ENCODE peak calls at places on chromosome 17, in six cellular contexts. M is stimulated activated CD4-positive, alpha-beta T cell treated with anti-CD3 and anti-CD28 coated beads, Interleukin-4, amount 100 ng/mL, for 4 hours; J is activated B cell treated with CpG ODN at 0.5 μM for 24 hours; L is T-helper 2 cell; W is smooth muscle cell of the brain vasculature; G is astrocyte of the cerebellum. B is an unnamed sample.

GRCh38 chr17:17669081-17669850 is 12.0 kb upstream of the RAI1 start:
- DNase-seq in J (no peak), W (no peak), L (no peak), G (no peak), M (no peak), B (no peak)

GRCh38 chr17:19725486-19725885 is 9.1 kb upstream of the SLC47A2 start:
- DNase-seq in J (no peak), L (no peak), W (no peak), M (no peak), G (no peak), B (no peak)

GRCh38 chr17:4666296-4666695 is 24.8 kb upstream of the ALOX15 start:
- DNase-seq in L (no peak), G (no peak), M (no peak), W (no peak), J (no peak), B (no peak)

GRCh38 chr17:8125947-8126305 is 2.0 kb upstream of the HES7 start:
- DNase-seq in M (no peak), W (no peak), J (peak; percentile 34), G (no peak), L (no peak), B (no peak)

GRCh38 chr17:35864853-35865252 is 3.8 kb downstream of the HEATR9 start:
- DNase-seq in G (no peak), M (no peak), J (no peak), L (no peak), W (no peak), B (no peak)

GRCh38 chr17:6753006-6753445 is 2.8 kb upstream of the XAF1 start:
- DNase-seq in M (peak; percentile 72), W (no peak), L (no peak), J (no peak), G (peak; percentile 91), B (peak; percentile 14)

GRCh38 chr17:27381007-27381501 is 75.2 kb upstream of the KSR1 start:
- DNase-seq in G (no peak), J (peak; percentile 70), W (no peak), M (peak; percentile 56), L (peak; percentile 64), B (peak; percentile 35)

GRCh38 chr17:55588858-55589257 is 77.6 kb upstream of the SMIM36 start:
- DNase-seq in J (no peak), L (no peak), W (no peak), M (no peak), G (no peak), B (no peak)

GRCh38 chr17:46212634-46213435 is 19.6 kb upstream of the KANSL1 start:
- DNase-seq in W (no peak), M (peak; percentile 57), J (no peak), L (no peak), G (peak; percentile 76), B (no peak)

GRCh38 chr17:5011928-5012327 is 14.2 kb downstream of the KIF1C start:
- DNase-seq in M (no peak), L (no peak), J (no peak), W (no peak), G (no peak), B (no peak)

GRCh38 chr17:36072431-36073121 is 8.5 kb downstream of the CCL18 start:
- DNase-seq in L (no peak), G (no peak), M (peak; percentile 36), J (no peak), W (peak; percentile 2), B (peak; percentile 19)

GRCh38 chr17:65489413-65490170 is 71.9 kb downstream of the AXIN2 start:
- DNase-seq in L (no peak), W (no peak), M (no peak), J (no peak), G (no peak), B (no peak)

GRCh38 chr17:53420035-53420641 is 402.6 kb upstream of the KIF2B start:
- DNase-seq in G (no peak), W (no peak), J (no peak), L (no peak), M (no peak), B (no peak)

GRCh38 chr17:6668727-6669425 is 17.3 kb downstream of the C17orf100 start:
- DNase-seq in M (no peak), L (no peak), J (no peak), W (no peak), G (no peak), B (no peak)

GRCh38 chr17:56876766-56877179 is 37.1 kb downstream of the TRIM25 start:
- DNase-seq in L (no peak), M (no peak), G (no peak), W (no peak), J (no peak), B (no peak)

GRCh38 chr17:31908386-31908785 is 6.9 kb upstream of the UTP6 start:
- DNase-seq in M (no peak), L (no peak), W (no peak), J (no peak), G (no peak), B (no peak)

GRCh38 chr17:20089795-20090547 is 80.8 kb downstream of the SPECC1 start:
- DNase-seq in M (no peak), W (no peak), L (no peak), J (no peak), G (no peak), B (no peak)

GRCh38 chr17:70081885-70082284 is 6.9 kb downstream of the KCNJ16 start:
- DNase-seq in M (no peak), J (no peak), G (no peak), L (no peak), W (no peak), B (no peak)

GRCh38 chr17:1611715-1612114 is 16.9 kb downstream of the SLC43A2 start:
- DNase-seq in L (no peak), J (no peak), G (no peak), M (no peak), W (no peak), B (no peak)

GRCh38 chr17:59161477-59161876 is 5.9 kb downstream of the PRR11 start:
- DNase-seq in M (no peak), J (no peak), W (no peak), L (no peak), G (no peak), B (no peak)

GRCh38 chr17:36498155-36498554 is 11.7 kb downstream of the ZNHIT3 start:
- DNase-seq in G (no peak), L (no peak), W (no peak), M (no peak), J (no peak), B (no peak)

GRCh38 chr17:50549256-50549941 is 2.4 kb downstream of the SPATA20 start:
- DNase-seq in M (no peak), L (no peak), J (no peak), W (no peak), G (no peak), B (no peak)

GRCh38 chr17:66829386-66829864 is 5.5 kb upstream of the CACNG5 start:
- DNase-seq in L (no peak), W (peak; percentile 47), G (peak; percentile 70), M (no peak), J (no peak), B (peak; percentile 8)

GRCh38 chr17:74049167-74049797 is 154.2 kb upstream of the RPL38 start:
- DNase-seq in L (no peak), M (no peak), W (no peak), J (no peak), G (no peak), B (no peak)

GRCh38 chr17:6710317-6710716 is 2.9 kb downstream of the SLC13A5 start:
- DNase-seq in G (no peak), W (no peak), L (no peak), M (no peak), J (no peak), B (no peak)

GRCh38 chr17:60545465-60546191 is 19.6 kb upstream of the APPBP2 start:
- DNase-seq in G (no peak), W (no peak), J (no peak), M (no peak), L (no peak), B (no peak)

GRCh38 chr17:34503804-34504203 is 75.6 kb upstream of the TMEM132E start:
- DNase-seq in L (no peak), M (no peak), J (no peak), W (no peak), G (no peak), B (peak; percentile 2)

GRCh38 chr17:67293251-67294203 is 48.5 kb upstream of the HELZ start:
- DNase-seq in M (peak; percentile 51), G (no peak), L (peak; percentile 22), J (peak; percentile 31), W (no peak), B (peak; percentile 67)

B was measured in KG1.